ENCODE peak calls at places on chromosome 3, in ten cellular contexts. L is naive B cell; O is SK-N-DZ; S is T-helper 1 cell; Q is retina; R is stimulated activated CD8-positive, alpha-beta memory T cell treated with anti-CD3 and anti-CD28 coated beads, Interleukin-2, amount 100 ng/mL, for 48 hours; A is NAMALWA; Y is globus pallidus; D is stimulated activated CD4-positive, alpha-beta T cell treated with anti-CD3 and anti-CD28 coated beads, Interleukin-12 subunit alpha, Interleukin-12 subunit beta, amount 100 ng/mL, for 24 hours; C is naive thymus-derived CD4-positive, alpha-beta T cell. T is an unnamed sample.

GRCh38 chr3:133209871-133210550 is 171.8 kb downstream of the TMEM108 start:
- DNase-seq in S (no peak), L (no peak), O (no peak), C (no peak), R (no peak), A (peak; percentile 27), Y (no peak), D (no peak), Q (no peak), T (no peak)

GRCh38 chr3:52393131-52393807 is 51.6 kb downstream of the SEMA3G start:
- DNase-seq in O (no peak), D (no peak), A (no peak), Y (no peak), R (no peak), S (no peak), C (no peak), Q (no peak), L (no peak), T (no peak)

GRCh38 chr3:23376516-23377248 is 173.6 kb downstream of the UBE2E2 start:
- DNase-seq in L (no peak), R (no peak), Q (no peak), C (no peak), O (no peak), Y (no peak), A (no peak), D (no peak), S (no peak), T (no peak)

GRCh38 chr3:115913069-115913686 is 289.9 kb downstream of the GAP43 start:
- DNase-seq in Y (no peak), O (no peak), D (no peak), Q (no peak), S (no peak), C (no peak), L (no peak), A (peak; percentile 13), R (no peak), T (no peak)

GRCh38 chr3:195093731-195094130 is 177.2 kb downstream of the XXYLT1 start:
- DNase-seq in Y (no peak), C (no peak), Q (peak; percentile 9), S (no peak), A (no peak), R (no peak), O (no peak), L (no peak), D (no peak), T (no peak)

GRCh38 chr3:39106281-39107055 is 959 bp downstream of the GORASP1 start:
- DNase-seq in S (no peak), A (no peak), D (no peak), L (no peak), O (no peak), Q (no peak), C (no peak), R (no peak), Y (no peak), T (no peak)

GRCh38 chr3:193648542-193649076 is 55.6 kb downstream of the OPA1 start:
- DNase-seq in L (no peak), S (no peak), O (no peak), R (no peak), A (no peak), Y (no peak), Q (no peak), C (no peak), D (no peak), T (no peak)

GRCh38 chr3:41462103-41462691 is 262.9 kb downstream of the CTNNB1 start:
- DNase-seq in Y (no peak), L (no peak), R (no peak), O (no peak), D (no peak), Q (no peak), A (no peak), S (no peak), C (no peak), T (no peak)

GRCh38 chr3:77411334-77411733 is 371.4 kb downstream of the ROBO2 start:
- DNase-seq in S (no peak), Y (no peak), D (no peak), O (no peak), R (no peak), A (no peak), C (no peak), Q (no peak), L (no peak), T (no peak)

GRCh38 chr3:162704991-162705390 is 1208.4 kb downstream of the OTOL1 start:
- DNase-seq in O (no peak), S (no peak), L (no peak), Y (no peak), A (no peak), C (no peak), R (no peak), D (no peak), Q (no peak), T (no peak)

GRCh38 chr3:133506215-133506901 is 67.1 kb upstream of the CDV3 start:
- DNase-seq in A (peak; percentile 85), Y (peak; percentile 61), S (peak; percentile 13), Q (no peak), C (peak; percentile 42), R (no peak), O (no peak), D (no peak), L (peak; percentile 36), T (no peak)

GRCh38 chr3:177744873-177745646 is 547.8 kb upstream of the TBL1XR1 start:
- DNase-seq in C (no peak), R (no peak), O (no peak), S (no peak), A (no peak), D (no peak), Y (no peak), Q (no peak), L (no peak), T (no peak)

GRCh38 chr3:9041626-9042025 is 78.4 kb upstream of the RAD18 start:
- DNase-seq in L (no peak), D (no peak), R (no peak), S (no peak), Y (no peak), A (no peak), Q (no peak), C (no peak), O (no peak), T (no peak)

GRCh38 chr3:109569121-109569520 is 231.8 kb upstream of the DPPA4 start:
- DNase-seq in Q (no peak), R (no peak), L (no peak), C (no peak), Y (no peak), S (no peak), D (no peak), O (no peak), A (no peak), T (no peak)

GRCh38 chr3:66260431-66260830 is 39.6 kb downstream of the SLC25A26 start:
- DNase-seq in A (no peak), C (no peak), O (no peak), L (no peak), S (no peak), R (no peak), Y (no peak), Q (no peak), D (no peak), T (no peak)

GRCh38 chr3:187773963-187774789 is 28.9 kb upstream of the BCL6 start:
- DNase-seq in D (no peak), Y (peak; percentile 7), S (no peak), Q (no peak), C (no peak), R (no peak), L (peak; percentile 34), O (no peak), A (peak; percentile 67), T (peak; percentile 90)

GRCh38 chr3:58321791-58322190 is 10.9 kb upstream of the PXK start:
- DNase-seq in D (no peak), L (no peak), C (no peak), Q (no peak), S (no peak), Y (no peak), R (no peak), O (no peak), A (no peak), T (no peak)

GRCh38 chr3:72949016-72949415 is 47.6 kb upstream of the PPP4R2 start:
- DNase-seq in O (no peak), A (no peak), Q (no peak), S (no peak), L (no peak), D (no peak), C (no peak), R (no peak), Y (no peak), T (no peak)

GRCh38 chr3:149339931-149340309 is 6.5 kb upstream of the TM4SF18 start:
- DNase-seq in O (no peak), Q (no peak), A (no peak), D (no peak), R (no peak), C (no peak), S (no peak), L (no peak), Y (no peak), T (peak; percentile 60)

GRCh38 chr3:183967693-183968092 is 50.0 kb downstream of the ABCC5 start:
- DNase-seq in A (no peak), S (no peak), D (no peak), O (no peak), L (no peak), Q (no peak), C (no peak), Y (no peak), R (no peak), T (no peak)

GRCh38 chr3:53160660-53161344 is at the start of gene PRKCD:
- DNase-seq in O (peak; percentile 32), Y (peak; percentile 79), R (peak; percentile 69), A (peak; percentile 67), C (peak; percentile 76), L (peak; percentile 76), D (peak; percentile 51), S (peak; percentile 71), Q (peak; percentile 69), T (peak; percentile 83)

GRCh38 chr3:14210843-14211594 is 32.4 kb downstream of the LSM3 start:
- DNase-seq in O (no peak), R (no peak), L (no peak), S (no peak), Q (no peak), C (no peak), Y (no peak), D (no peak), A (no peak), T (no peak)

GRCh38 chr3:172317984-172318383 is 130.3 kb downstream of the GHSR start:
- DNase-seq in S (no peak), Y (no peak), D (no peak), O (peak; percentile 49), L (no peak), A (no peak), R (no peak), Q (peak; percentile 37), C (no peak), T (no peak)

GRCh38 chr3:141643816-141644215 is 94.3 kb upstream of the RNF7 start:
- DNase-seq in O (no peak), A (no peak), R (no peak), L (no peak), S (no peak), C (no peak), Y (no peak), D (no peak), Q (no peak), T (no peak)

GRCh38 chr3:123410149-123410515 is 38.8 kb downstream of the ADCY5 start:
- DNase-seq in S (no peak), L (no peak), D (no peak), O (no peak), Q (no peak), A (no peak), C (no peak), R (no peak), Y (no peak), T (no peak)

GRCh38 chr3:151992326-151993041 is 119.0 kb downstream of the SUCNR1 start:
- DNase-seq in D (no peak), A (no peak), O (no peak), R (no peak), Q (no peak), C (no peak), S (no peak), Y (no peak), L (no peak), T (no peak)

GRCh38 chr3:156606729-156607128 is 51.8 kb upstream of the SSR3 start:
- DNase-seq in C (no peak), O (no peak), Q (no peak), D (no peak), Y (no peak), R (no peak), S (no peak), L (no peak), A (no peak), T (peak; percentile 40)

GRCh38 chr3:113717308-113717707 is 20.9 kb upstream of the USF3 start:
- DNase-seq in D (no peak), A (no peak), R (no peak), Q (no peak), O (no peak), C (no peak), L (no peak), S (no peak), Y (no peak), T (no peak)